ENCODE peak calls at places on chromosomes 11 and 22, in ten cellular contexts. H, D, M, G, I, F, V, E, W and K are unnamed samples.

GRCh38 chr22:45317551-45318167 is 7.9 kb downstream of the FAM118A start:
- DNase-seq in H (peak), D (no peak), M (peak), G (no peak), I (no peak), F (peak), V (peak), E (no peak), W (no peak), K (no peak)

GRCh38 chr11:11588890-11589289 is 32.9 kb downstream of the GALNT18 start:
- DNase-seq in H (no peak), D (no peak), M (no peak), G (no peak), I (no peak), F (no peak), V (no peak), E (no peak), W (no peak), K (no peak)

GRCh38 chr11:9842923-9843322 is 179.0 kb downstream of the SWAP70 start:
- DNase-seq in H (no peak), D (no peak), M (no peak), G (no peak), I (no peak), F (no peak), V (no peak), E (no peak), W (no peak), K (no peak)

GRCh38 chr11:35364101-35364780 is 55.1 kb downstream of the SLC1A2 start:
- DNase-seq in H (no peak), D (peak), M (peak), G (no peak), I (no peak), F (peak), V (peak), E (no peak), W (no peak), K (no peak)

GRCh38 chr11:116840224-116840745 is 2.9 kb upstream of the APOA1 start:
- DNase-seq in H (peak), D (no peak), M (no peak), G (no peak), I (no peak), F (no peak), V (no peak), E (peak), W (peak), K (no peak)

GRCh38 chr22:50342651-50343540 is at the start of gene PPP6R2:
- DNase-seq in H (peak), D (peak), M (peak), G (no peak), I (no peak), F (peak), V (peak), E (peak), W (peak), K (peak)

GRCh38 chr11:108534274-108534882 is 36.2 kb upstream of the POGLUT3 start:
- DNase-seq in H (no peak), D (no peak), M (no peak), G (no peak), I (no peak), F (no peak), V (no peak), E (no peak), W (no peak), K (no peak)

GRCh38 chr11:774873-775592 is 2.3 kb downstream of the GATD1 start:
- DNase-seq in H (no peak), D (no peak), M (no peak), G (no peak), I (no peak), F (no peak), V (peak), E (no peak), W (no peak), K (no peak)

GRCh38 chr22:30903876-30904460 is 64.6 kb downstream of the MORC2 start:
- DNase-seq in H (no peak), D (no peak), M (no peak), G (no peak), I (no peak), F (no peak), V (no peak), E (no peak), W (peak), K (no peak)

GRCh38 chr11:35330924-35331323 is 88.4 kb downstream of the SLC1A2 start:
- DNase-seq in H (no peak), D (no peak), M (no peak), G (no peak), I (no peak), F (no peak), V (no peak), E (no peak), W (no peak), K (no peak)

GRCh38 chr11:128942807-128943430 is at the start of gene TP53AIP1:
- DNase-seq in H (no peak), D (no peak), M (no peak), G (no peak), I (no peak), F (no peak), V (no peak), E (no peak), W (no peak), K (no peak)

GRCh38 chr11:115999437-115999836 is 495.2 kb upstream of the CADM1 start:
- DNase-seq in H (no peak), D (no peak), M (no peak), G (no peak), I (no peak), F (no peak), V (no peak), E (no peak), W (no peak), K (no peak)

GRCh38 chr11:10309163-10310093 is 4.6 kb downstream of the ADM start:
- DNase-seq in H (no peak), D (peak), M (peak), G (no peak), I (no peak), F (peak), V (peak), E (peak), W (peak), K (no peak)

GRCh38 chr11:101342307-101342706 is 212.7 kb upstream of the PGR start:
- DNase-seq in H (no peak), D (no peak), M (no peak), G (no peak), I (no peak), F (no peak), V (no peak), E (no peak), W (no peak), K (no peak)

GRCh38 chr11:118607401-118608267 is at the start of gene PHLDB1:
- DNase-seq in H (peak), D (peak), M (peak), G (no peak), I (no peak), F (no peak), V (peak), E (peak), W (peak), K (no peak)

GRCh38 chr11:59875856-59876519 is 2.6 kb upstream of the OOSP3 start:
- DNase-seq in H (no peak), D (no peak), M (no peak), G (no peak), I (no peak), F (no peak), V (no peak), E (peak), W (no peak), K (no peak)

GRCh38 chr22:27802389-27803079 is 978 bp upstream of the MN1 start:
- DNase-seq in H (no peak), D (peak), M (no peak), G (no peak), I (no peak), F (no peak), V (no peak), E (no peak), W (no peak), K (no peak)

GRCh38 chr22:27799334-27800249 is 2.0 kb downstream of the MN1 start:
- DNase-seq in H (no peak), D (no peak), M (no peak), G (no peak), I (no peak), F (no peak), V (peak), E (no peak), W (no peak), K (no peak)

GRCh38 chr22:27800250-27801131 is 1.1 kb downstream of the MN1 start:
- DNase-seq in H (no peak), D (no peak), M (no peak), G (no peak), I (no peak), F (no peak), V (peak), E (no peak), W (no peak), K (no peak)

GRCh38 chr22:27801197-27801615 is 350 bp downstream of the MN1 start:
- DNase-seq in H (no peak), D (no peak), M (peak), G (no peak), I (no peak), F (no peak), V (peak), E (no peak), W (no peak), K (peak)

GRCh38 chr22:27801616-27802388 is at the start of gene MN1:
- DNase-seq in H (no peak), D (no peak), M (peak), G (no peak), I (no peak), F (no peak), V (peak), E (no peak), W (no peak), K (peak)
- TF ChIP-seq POLR2A in H (no peak), D (no peak), M (no peak), G (no peak), I (no peak), F (no peak), V (no peak), E (no peak), W (no peak), K (no peak)

DNA sequence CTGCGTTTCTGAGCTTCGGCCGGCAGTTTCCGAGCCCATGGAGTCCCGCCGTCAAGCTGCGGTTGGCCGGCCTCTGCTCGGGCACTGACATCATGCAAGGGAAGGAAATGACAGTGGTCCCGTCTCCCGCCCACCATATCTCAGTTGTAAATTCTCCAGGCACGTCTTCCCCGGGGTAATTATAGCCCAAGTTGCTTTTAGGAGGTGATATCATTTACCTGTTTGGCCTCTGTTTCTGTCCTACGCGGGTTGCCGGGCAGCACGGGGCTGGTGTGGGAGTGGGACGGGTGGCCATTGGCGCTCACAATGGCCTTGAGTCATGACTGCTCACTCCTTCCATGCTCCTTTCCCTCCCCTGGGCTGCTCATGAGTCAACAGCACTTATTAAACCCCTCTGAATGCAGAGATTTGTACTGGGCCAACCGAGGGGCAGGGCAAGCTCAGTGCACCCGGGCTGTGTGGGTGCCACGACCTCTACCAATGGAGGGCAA is 4.2 kb upstream of the ANO1 start:
- DNase-seq in H (no peak), D (no peak), M (no peak), G (no peak), I (no peak), F (no peak), V (no peak), E (no peak), W (no peak), K (no peak)
- TF ChIP-seq POLR2A in H (no peak), D (no peak), M (no peak), G (no peak), I (no peak), F (no peak), V (no peak), E (no peak), W (no peak), K (no peak)

GRCh38 chr11:126153999-126154398 is 57.5 kb downstream of the RPUSD4 start:
- DNase-seq in H (no peak), D (peak), M (no peak), G (no peak), I (no peak), F (no peak), V (no peak), E (no peak), W (no peak), K (no peak)
- TF ChIP-seq POLR2A in H (no peak), D (no peak), M (no peak), G (no peak), I (no peak), F (no peak), V (no peak), E (no peak), W (no peak), K (no peak)

GRCh38 chr11:121024989-121025388 is 1.1 kb downstream of the TBCEL start:
- DNase-seq in H (peak), D (no peak), M (no peak), G (no peak), I (no peak), F (no peak), V (no peak), E (peak), W (no peak), K (peak)

GRCh38 chr11:121018746-121019145 is 5.2 kb upstream of the TBCEL start:
- DNase-seq in H (no peak), D (no peak), M (no peak), G (no peak), I (no peak), F (no peak), V (no peak), E (no peak), W (no peak), K (no peak)

GRCh38 chr11:121029153-121029552 is 5.3 kb downstream of the TBCEL start:
- DNase-seq in H (no peak), D (no peak), M (no peak), G (no peak), I (no peak), F (no peak), V (no peak), E (no peak), W (no peak), K (no peak)

GRCh38 chr11:121029813-121030445 is 6.0 kb downstream of the TBCEL start:
- DNase-seq in H (peak), D (no peak), M (no peak), G (no peak), I (no peak), F (no peak), V (no peak), E (no peak), W (no peak), K (no peak)

DNA sequence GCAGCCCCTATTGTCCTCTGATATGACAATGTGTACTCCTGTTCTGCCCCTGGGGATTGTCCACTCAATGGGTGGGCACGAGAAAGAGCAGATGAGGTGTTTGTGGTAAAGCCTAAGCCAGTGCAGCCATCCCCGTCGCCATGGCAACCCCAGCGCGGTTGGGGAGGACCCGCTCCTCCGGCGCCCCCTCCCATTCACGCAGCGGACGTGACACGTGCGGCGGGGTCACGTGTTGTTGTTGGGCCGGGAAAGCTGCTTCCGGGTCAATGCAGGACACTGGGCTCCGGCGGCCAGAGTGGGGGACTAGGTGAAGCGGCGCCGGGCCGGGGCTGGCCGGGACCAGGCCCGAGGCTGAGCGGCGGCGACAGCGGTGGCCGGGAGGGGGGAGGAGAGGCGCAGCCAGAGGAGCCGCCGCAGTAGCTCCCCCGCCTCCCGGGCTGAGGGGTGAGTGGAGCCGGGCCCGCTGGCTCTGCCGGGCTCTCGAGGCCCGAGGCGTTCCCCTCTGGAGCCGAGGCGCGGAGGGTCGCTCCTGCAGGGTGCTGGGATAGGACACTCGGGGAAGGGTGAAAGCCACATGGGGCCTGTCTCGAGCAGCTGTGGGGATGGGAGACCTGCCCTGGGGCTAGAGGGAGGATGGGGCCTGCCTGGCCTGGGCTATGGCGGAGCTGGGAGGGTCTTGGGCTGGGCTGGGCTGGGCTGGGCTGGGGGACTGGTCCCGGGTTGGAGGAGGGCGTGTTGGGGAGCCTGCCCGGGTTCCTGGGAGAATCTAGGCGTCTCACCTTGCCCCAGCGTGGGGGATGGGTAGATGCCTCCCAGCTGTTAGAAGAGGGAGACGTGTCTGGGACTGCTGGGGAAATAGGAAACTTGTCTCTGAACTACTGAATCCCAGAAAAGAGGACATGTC is at the start of gene TBCEL:
- DNase-seq in H (peak), D (peak), M (peak), G (peak), I (peak), F (peak), V (peak), E (peak), W (peak), K (peak)
- TF ChIP-seq POLR2A in H (peak), D (no peak), M (no peak), G (peak), I (peak), F (no peak), V (no peak), E (peak), W (peak), K (no peak)

GRCh38 chr11:3003396-3004231 is 11.5 kb upstream of the NAP1L4 start:
- DNase-seq in H (no peak), D (no peak), M (no peak), G (no peak), I (no peak), F (no peak), V (peak), E (no peak), W (no peak), K (no peak)
- TF ChIP-seq POLR2A in H (no peak), D (no peak), M (no peak), G (no peak), I (peak), F (no peak), V (no peak), E (no peak), W (no peak), K (no peak)